ENCODE peak calls at places on chromosomes 3 and 15, in six cellular contexts. H is AG09319, I is neural progenitor cell, A is NB4, E is retinal pigment epithelial cell, W is fibroblast of mammary gland. F is an unnamed sample.

GRCh38 chr3:138890555-138891187 is 55.9 kb upstream of the PIK3CB start:
- DNase-seq in H (no peak), I (no peak), A (peak), E (no peak), W (no peak), F (no peak)

GRCh38 chr3:111737056-111737711 is 121.9 kb upstream of the PHLDB2 start:
- DNase-seq in H (no peak), I (no peak), A (no peak), E (no peak), W (no peak), F (no peak)

GRCh38 chr3:48997102-48997637 is 7.1 kb downstream of the P4HTM start:
- DNase-seq in H (no peak), I (no peak), A (no peak), E (no peak), W (no peak), F (no peak)

GRCh38 chr15:64092075-64092820 is 1.4 kb downstream of the CIAO2A start:
- DNase-seq in H (no peak), I (no peak), A (peak), E (no peak), W (no peak), F (peak)

GRCh38 chr3:25817107-25817506 is 27.2 kb downstream of the OXSM start:
- DNase-seq in H (no peak), I (no peak), A (no peak), E (no peak), W (no peak), F (no peak)

GRCh38 chr3:126542340-126543241 is 16.1 kb downstream of the C3orf22 start:
- DNase-seq in H (no peak), I (no peak), A (no peak), E (no peak), W (no peak), F (no peak)

GRCh38 chr3:24683511-24684384 is 189.1 kb upstream of the THRB start:
- DNase-seq in H (peak), I (peak), A (peak), E (no peak), W (peak), F (peak)

GRCh38 chr15:99109555-99110021 is 4.7 kb downstream of the SYNM start:
- DNase-seq in H (no peak), I (no peak), A (no peak), E (no peak), W (no peak), F (no peak)

GRCh38 chr15:20341901-20342605 is 199.5 kb downstream of the GOLGA6L6 start:
- DNase-seq in H (no peak), I (peak), A (no peak), E (no peak), W (no peak), F (no peak)

DNA sequence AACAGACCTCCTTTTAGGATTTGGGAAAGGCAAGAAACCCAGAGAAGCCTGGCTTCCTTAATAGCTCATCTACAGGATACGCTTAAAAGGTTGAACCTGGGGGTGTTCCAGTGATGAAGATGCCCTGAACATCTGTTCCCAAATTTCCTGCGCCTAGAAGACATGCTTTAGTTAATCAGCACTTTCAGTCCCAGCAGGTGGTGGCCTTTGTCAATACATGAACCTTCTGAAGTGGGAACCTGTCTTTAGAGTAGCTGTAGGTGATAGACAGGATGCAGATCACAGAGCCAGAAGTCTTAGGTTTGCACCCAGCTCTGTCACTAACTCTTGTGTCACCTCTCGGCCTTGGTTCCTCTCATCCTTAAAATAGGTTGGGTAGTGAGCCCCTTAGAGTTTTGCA is 149.7 kb upstream of the SYNPR start:
- DNase-seq in H (no peak), I (no peak), A (no peak), E (no peak), W (no peak), F (no peak)
- TF ChIP-seq CTCF in H (no peak), I (no peak), A (no peak), E (no peak), W (no peak), F (no peak)

DNA sequence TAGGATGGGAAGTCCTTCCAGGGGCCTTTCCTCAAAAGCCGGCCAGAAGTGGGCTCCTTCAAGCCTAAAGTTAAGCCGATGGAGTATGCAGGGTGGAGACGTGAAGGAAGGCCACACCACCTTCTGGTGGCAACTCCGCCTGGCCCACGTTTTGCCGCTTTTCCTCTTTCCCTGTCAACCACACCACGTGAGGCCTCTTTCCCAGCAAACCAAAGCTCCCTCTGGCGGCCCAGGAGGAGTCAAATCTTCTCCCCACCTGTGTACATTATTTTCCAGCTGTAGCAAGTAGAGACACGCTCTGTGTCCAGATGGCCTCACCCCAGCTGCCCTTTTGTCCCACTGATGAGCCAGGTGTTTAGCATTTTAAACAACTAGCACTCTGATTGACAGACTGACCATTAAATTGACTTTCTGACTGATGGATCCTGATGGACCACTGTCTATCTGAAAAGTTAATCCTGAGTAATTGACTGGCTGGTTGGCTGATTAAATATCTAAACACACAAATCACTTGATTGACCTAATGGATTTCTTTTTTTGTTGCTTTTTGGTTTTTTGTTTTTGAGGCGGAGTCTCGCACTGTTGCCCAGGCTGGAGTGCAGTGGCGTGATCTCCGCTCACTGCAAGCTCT is 59.6 kb upstream of the ZBTB38 start:
- DNase-seq in H (no peak), I (peak), A (no peak), E (peak), W (peak), F (peak)
- TF ChIP-seq CTCF in H (peak), I (peak), A (no peak), E (peak), W (peak), F (peak)

GRCh38 chr15:75367913-75368688 is at the start of gene MAN2C1:
- DNase-seq in H (peak), I (peak), A (peak), E (peak), W (peak), F (peak)
- TF ChIP-seq CTCF in H (peak), I (peak), A (peak), E (peak), W (peak), F (peak)

DNA sequence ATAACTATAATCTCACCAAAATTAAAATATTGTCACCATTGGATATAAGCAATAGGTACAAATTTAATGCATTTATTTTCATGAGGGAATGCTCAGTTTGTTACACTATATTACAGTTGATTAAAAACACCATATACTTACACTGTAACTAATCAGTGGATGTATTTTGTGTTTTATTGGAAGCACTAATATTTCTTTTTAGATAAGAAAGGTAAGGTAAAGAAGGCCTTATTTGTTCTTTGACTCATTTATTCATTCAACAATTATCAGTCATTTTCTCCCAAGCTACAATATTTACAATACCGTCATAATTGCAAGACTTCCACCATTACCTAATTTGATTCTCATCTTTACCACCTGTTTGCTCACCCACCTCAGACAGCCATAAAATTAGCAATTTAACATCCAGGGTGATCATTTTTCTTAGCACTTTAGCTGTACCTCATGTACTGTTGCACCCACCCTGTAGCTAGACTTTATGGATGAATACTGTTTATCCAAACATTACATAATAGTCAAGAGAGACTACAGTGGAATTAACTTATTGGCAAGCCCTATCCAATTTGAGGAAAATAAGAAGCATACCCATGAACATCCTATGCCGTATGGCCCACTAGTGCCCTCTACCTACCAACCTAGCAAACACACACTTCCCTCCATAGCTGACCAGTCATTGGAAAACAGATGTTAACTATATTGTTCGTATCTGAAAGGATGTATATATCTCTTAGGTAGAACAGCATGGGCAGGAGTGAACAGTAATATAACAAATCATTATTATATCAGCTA is 229.6 kb downstream of the BBX start:
- DNase-seq in H (no peak), I (peak), A (peak), E (no peak), W (peak), F (peak)
- TF ChIP-seq CTCF in H (peak), I (peak), A (peak), E (peak), W (peak), F (peak)

GRCh38 chr3:180036092-180036677 is 552 bp downstream of the PEX5L start:
- DNase-seq in H (no peak), I (peak), A (peak), E (no peak), W (no peak), F (no peak)

GRCh38 chr3:180040966-180041365 is 4.2 kb upstream of the PEX5L start:
- DNase-seq in H (no peak), I (no peak), A (no peak), E (no peak), W (peak), F (peak)

GRCh38 chr3:180036678-180037455 is at the start of gene PEX5L:
- DNase-seq in H (no peak), I (peak), A (peak), E (no peak), W (peak), F (peak)
- TF ChIP-seq CTCF in H (no peak), I (no peak), A (no peak), E (no peak), W (no peak), F (no peak)

GRCh38 chr3:168534761-168535160 is 439.0 kb upstream of the GOLIM4 start:
- DNase-seq in H (no peak), I (no peak), A (no peak), E (no peak), W (no peak), F (no peak)
- TF ChIP-seq CTCF in H (no peak), I (no peak), A (no peak), E (peak), W (no peak), F (no peak)

DNA sequence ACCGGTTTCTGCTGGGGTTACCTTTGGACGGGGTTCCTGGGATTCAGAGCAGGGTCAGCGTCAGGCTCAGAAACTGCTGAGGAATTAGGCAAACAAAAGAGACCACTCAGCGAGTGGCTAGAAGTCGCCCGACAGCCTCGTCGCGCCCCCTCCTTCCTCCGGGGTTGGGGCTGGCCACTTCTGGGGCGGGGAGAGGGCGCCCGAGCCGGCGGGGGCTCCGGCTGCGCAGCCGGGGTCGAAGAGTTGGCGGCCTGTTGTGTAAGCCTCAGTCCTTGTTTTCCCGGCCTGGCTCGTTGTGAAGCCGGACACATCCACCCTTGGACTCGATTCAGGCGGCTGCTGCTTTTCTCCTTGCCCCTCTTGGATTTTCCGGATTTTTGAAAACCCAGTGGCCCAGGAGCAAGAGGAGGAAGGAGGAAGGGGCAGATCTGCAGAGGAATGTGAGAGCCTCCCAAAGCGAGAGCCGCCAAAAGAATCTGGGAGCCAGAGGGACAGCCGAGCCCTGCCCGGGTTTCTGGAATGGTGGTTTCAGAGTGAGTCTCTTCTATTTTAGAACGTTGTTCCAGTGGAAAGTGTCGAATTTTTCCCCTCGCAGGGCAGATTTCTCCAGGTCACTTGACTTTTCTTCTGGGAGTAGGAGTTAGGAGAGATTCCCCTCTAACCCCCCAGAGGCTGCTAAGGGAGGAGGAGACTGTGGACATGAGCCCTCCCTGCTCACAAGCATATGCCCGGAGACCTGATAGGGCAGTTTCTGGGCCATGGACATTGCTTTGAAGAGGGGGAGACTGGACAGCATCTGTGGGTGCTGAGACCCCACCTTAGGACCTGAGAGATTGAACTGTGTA is 666 bp downstream of the SNX33 start:
- DNase-seq in H (no peak), I (peak), A (peak), E (no peak), W (no peak), F (peak)
- TF ChIP-seq CTCF in H (no peak), I (no peak), A (no peak), E (no peak), W (no peak), F (no peak)

DNA sequence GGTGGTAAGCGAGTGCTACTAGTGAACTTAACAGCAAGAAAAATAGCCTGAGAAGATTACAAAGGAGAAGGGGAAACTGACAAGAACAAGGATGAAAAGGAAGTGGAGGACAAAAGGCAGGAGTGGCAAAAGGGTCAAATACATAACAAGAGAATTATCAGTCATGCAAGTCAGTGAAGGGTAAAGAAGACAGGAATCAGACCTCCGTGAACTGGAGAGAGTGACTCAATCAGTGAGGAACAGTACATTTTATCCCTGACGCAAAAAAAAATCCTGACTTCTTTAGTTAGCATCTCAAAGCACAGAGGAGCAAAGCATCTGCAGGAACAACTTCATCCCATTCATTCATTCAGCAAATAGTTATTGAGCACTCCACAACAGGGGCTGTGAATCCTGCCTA is 97.8 kb downstream of the SST start:
- DNase-seq in H (no peak), I (no peak), A (no peak), E (no peak), W (peak), F (no peak)
- TF ChIP-seq CTCF in H (no peak), I (no peak), A (no peak), E (no peak), W (no peak), F (no peak)

F was measured in MCF 10A.